ENCODE peak calls at places on chromosomes 1 and 21, in four cellular contexts. One of them, this sample, is unnamed.

GRCh38 chr1:61852693-61853060 is 110.4 kb downstream of the PATJ start:
- DNase-seq in MM.1S: no peak
- DNase-seq in GM23338: no peak
- DNase-seq in hepatocyte: no peak
- DNase-seq in this sample: no peak

GRCh38 chr1:53400761-53401379 is 58.3 kb upstream of the DMRTB1 start:
- DNase-seq in MM.1S: no peak
- DNase-seq in GM23338: no peak
- DNase-seq in hepatocyte: no peak
- DNase-seq in this sample: no peak

GRCh38 chr1:63480057-63480456 is 43.0 kb downstream of the ITGB3BP start:
- DNase-seq in MM.1S: no peak
- DNase-seq in GM23338: no peak
- DNase-seq in hepatocyte: no peak
- DNase-seq in this sample: no peak

GRCh38 chr1:8097908-8098307 is 71.8 kb upstream of the ERRFI1 start:
- DNase-seq in MM.1S: no peak
- DNase-seq in GM23338: no peak
- DNase-seq in hepatocyte: no peak
- DNase-seq in this sample: no peak

GRCh38 chr1:53546409-53547155 is 87.4 kb downstream of the DMRTB1 start:
- DNase-seq in MM.1S: no peak
- DNase-seq in GM23338: no peak
- DNase-seq in hepatocyte: no peak
- DNase-seq in this sample: no peak

GRCh38 chr1:222266223-222267215 is 281.4 kb downstream of the HHIPL2 start:
- DNase-seq in MM.1S: no peak
- DNase-seq in GM23338: peak
- DNase-seq in hepatocyte: no peak
- DNase-seq in this sample: peak

GRCh38 chr1:25952851-25953401 is 44.9 kb downstream of the PAFAH2 start:
- DNase-seq in MM.1S: no peak
- DNase-seq in GM23338: no peak
- DNase-seq in hepatocyte: no peak
- DNase-seq in this sample: no peak

GRCh38 chr1:226870323-226871046 is at the start of gene PSEN2:
- DNase-seq in MM.1S: peak
- DNase-seq in GM23338: peak
- DNase-seq in hepatocyte: peak
- DNase-seq in this sample: peak

GRCh38 chr1:230681599-230681998 is 32.3 kb downstream of the AGT start:
- DNase-seq in MM.1S: no peak
- DNase-seq in GM23338: no peak
- DNase-seq in hepatocyte: peak
- DNase-seq in this sample: peak

GRCh38 chr1:36349839-36350238 is 26.4 kb upstream of the EVA1B start:
- DNase-seq in MM.1S: no peak
- DNase-seq in GM23338: no peak
- DNase-seq in hepatocyte: no peak
- DNase-seq in this sample: peak

GRCh38 chr1:36355811-36356210 is 29.9 kb downstream of the STK40 start:
- DNase-seq in MM.1S: no peak
- DNase-seq in GM23338: peak
- DNase-seq in hepatocyte: no peak
- DNase-seq in this sample: no peak

GRCh38 chr21:35314896-35315582 is 265.9 kb upstream of the RUNX1 start:
- DNase-seq in MM.1S: no peak
- DNase-seq in GM23338: no peak
- DNase-seq in hepatocyte: no peak
- DNase-seq in this sample: no peak

GRCh38 chr1:107454786-107455185 is 313.9 kb downstream of the NTNG1 start:
- DNase-seq in MM.1S: no peak
- DNase-seq in GM23338: no peak
- DNase-seq in hepatocyte: no peak
- DNase-seq in this sample: peak

GRCh38 chr1:84847253-84848247 is 45.5 kb downstream of the LPAR3 start:
- DNase-seq in MM.1S: no peak
- DNase-seq in GM23338: no peak
- DNase-seq in hepatocyte: peak
- DNase-seq in this sample: peak

GRCh38 chr1:66350001-66350547 is 183.9 kb upstream of the SGIP1 start:
- DNase-seq in MM.1S: peak
- DNase-seq in GM23338: peak
- DNase-seq in hepatocyte: no peak
- DNase-seq in this sample: peak

GRCh38 chr1:20686878-20687725 is 25.9 kb upstream of the DDOST start:
- DNase-seq in MM.1S: no peak
- DNase-seq in GM23338: no peak
- DNase-seq in hepatocyte: no peak
- DNase-seq in this sample: no peak

GRCh38 chr1:225746361-225747179 is 31.1 kb upstream of the SRP9 start:
- DNase-seq in MM.1S: no peak
- DNase-seq in GM23338: peak
- DNase-seq in hepatocyte: peak
- DNase-seq in this sample: peak

GRCh38 chr21:33024278-33025103 is 1.2 kb upstream of the OLIG2 start:
- DNase-seq in MM.1S: no peak
- DNase-seq in GM23338: peak
- DNase-seq in hepatocyte: no peak
- DNase-seq in this sample: no peak

GRCh38 chr1:67947114-67947513 is 103.3 kb downstream of the DIRAS3 start:
- DNase-seq in MM.1S: peak
- DNase-seq in GM23338: no peak
- DNase-seq in hepatocyte: no peak
- DNase-seq in this sample: no peak

GRCh38 chr1:28776341-28776740 is 35.6 kb upstream of the OPRD1 start:
- DNase-seq in MM.1S: no peak
- DNase-seq in GM23338: no peak
- DNase-seq in hepatocyte: no peak
- DNase-seq in this sample: no peak

GRCh38 chr1:996851-997727 is 2.8 kb downstream of the HES4 start:
- DNase-seq in MM.1S: no peak
- DNase-seq in GM23338: peak
- DNase-seq in hepatocyte: peak
- DNase-seq in this sample: no peak

GRCh38 chr21:35485364-35485763 is 436.3 kb upstream of the RUNX1 start:
- DNase-seq in MM.1S: no peak
- DNase-seq in GM23338: no peak
- DNase-seq in hepatocyte: no peak
- DNase-seq in this sample: no peak

GRCh38 chr1:88141499-88142074 is 542.5 kb upstream of the PKN2 start:
- DNase-seq in MM.1S: peak
- DNase-seq in GM23338: no peak
- DNase-seq in hepatocyte: no peak
- DNase-seq in this sample: no peak

GRCh38 chr1:23799570-23800395 is 771 bp downstream of the GALE start:
- DNase-seq in MM.1S: no peak
- DNase-seq in GM23338: peak
- DNase-seq in hepatocyte: peak
- DNase-seq in this sample: peak

GRCh38 chr1:23217421-23218115 is at the start of gene HTR1D:
- DNase-seq in MM.1S: no peak
- DNase-seq in GM23338: peak
- DNase-seq in hepatocyte: peak
- DNase-seq in this sample: no peak

GRCh38 chr1:29239142-29239541 is 2.8 kb downstream of the PTPRU start:
- DNase-seq in MM.1S: no peak
- DNase-seq in GM23338: no peak
- DNase-seq in hepatocyte: peak
- DNase-seq in this sample: peak

GRCh38 chr1:234262007-234262753 is 111.1 kb upstream of the COA6 start:
- DNase-seq in MM.1S: no peak
- DNase-seq in GM23338: no peak
- DNase-seq in hepatocyte: no peak
- DNase-seq in this sample: peak

GRCh38 chr1:187654635-187655034 is 825.9 kb downstream of the PLA2G4A start:
- DNase-seq in MM.1S: no peak
- DNase-seq in GM23338: no peak
- DNase-seq in hepatocyte: no peak
- DNase-seq in this sample: peak

GRCh38 chr1:6248798-6249731 is 5.1 kb downstream of the HES3 start:
- DNase-seq in MM.1S: no peak
- DNase-seq in GM23338: peak
- DNase-seq in hepatocyte: peak
- DNase-seq in this sample: no peak

GRCh38 chr1:6248161-6248776 is 4.3 kb downstream of the HES3 start:
- DNase-seq in MM.1S: no peak
- DNase-seq in GM23338: no peak
- DNase-seq in hepatocyte: no peak
- DNase-seq in this sample: no peak

GRCh38 chr1:6251233-6251632 is 7.3 kb downstream of the HES3 start:
- DNase-seq in MM.1S: no peak
- DNase-seq in GM23338: no peak
- DNase-seq in hepatocyte: no peak
- DNase-seq in this sample: no peak

GRCh38 chr1:6251681-6252373 is 7.8 kb downstream of the HES3 start:
- DNase-seq in MM.1S: no peak
- DNase-seq in GM23338: no peak
- DNase-seq in hepatocyte: no peak
- DNase-seq in this sample: no peak

DNA sequence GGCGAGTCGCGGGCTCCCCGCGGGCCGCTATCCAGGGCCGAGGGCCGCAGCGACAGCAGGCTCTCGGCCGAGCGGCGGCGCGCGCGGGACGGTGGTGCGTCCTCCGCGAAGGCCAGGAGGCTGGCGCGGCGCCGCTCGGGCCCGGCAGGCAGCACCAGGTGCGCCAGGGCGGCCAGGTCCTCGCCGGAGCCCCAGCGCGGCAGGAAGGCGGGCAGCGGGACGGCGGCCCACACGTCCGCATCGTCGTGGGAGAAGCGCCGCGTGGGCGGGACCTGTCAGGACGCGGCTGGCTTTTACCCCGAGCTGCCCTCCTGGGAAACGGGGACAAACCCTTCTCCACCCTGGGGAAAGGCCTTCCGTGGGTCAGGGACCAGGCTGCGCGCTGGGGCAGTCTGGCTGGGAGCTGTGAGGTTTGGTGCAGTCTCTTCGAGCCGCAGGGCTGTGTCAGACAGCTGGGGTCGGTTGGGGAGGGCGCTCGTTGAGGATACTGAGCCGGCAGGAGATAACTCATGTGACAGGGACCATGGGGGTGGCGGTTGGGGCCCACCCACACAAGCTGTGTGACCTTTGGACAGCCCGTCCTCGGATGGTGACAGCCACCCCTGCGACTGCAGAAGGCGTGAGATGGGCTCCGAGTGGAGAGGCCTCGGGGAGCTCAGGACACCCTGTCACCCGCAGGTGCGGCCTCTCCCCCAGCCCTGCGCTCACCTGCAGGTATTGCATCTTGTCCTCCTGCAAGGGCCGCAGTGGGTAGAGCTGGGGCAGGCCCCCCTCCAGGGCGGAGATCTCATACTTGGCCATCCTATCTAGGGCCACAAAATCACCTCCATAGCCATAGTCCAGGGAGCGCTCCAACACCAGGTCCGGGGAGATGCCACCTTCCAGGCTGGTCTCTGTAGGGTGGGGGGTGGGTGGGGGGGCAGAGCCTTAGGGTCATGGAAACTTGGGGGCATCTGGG is 6.0 kb downstream of the HES3 start:
- DNase-seq in MM.1S: no peak
- DNase-seq in GM23338: peak
- DNase-seq in hepatocyte: peak
- DNase-seq in this sample: no peak
- TF ChIP-seq EZH2 in MM.1S: no peak
- TF ChIP-seq EZH2 in GM23338: peak
- TF ChIP-seq EZH2 in hepatocyte: no peak
- TF ChIP-seq EZH2 in this sample: no peak

DNA sequence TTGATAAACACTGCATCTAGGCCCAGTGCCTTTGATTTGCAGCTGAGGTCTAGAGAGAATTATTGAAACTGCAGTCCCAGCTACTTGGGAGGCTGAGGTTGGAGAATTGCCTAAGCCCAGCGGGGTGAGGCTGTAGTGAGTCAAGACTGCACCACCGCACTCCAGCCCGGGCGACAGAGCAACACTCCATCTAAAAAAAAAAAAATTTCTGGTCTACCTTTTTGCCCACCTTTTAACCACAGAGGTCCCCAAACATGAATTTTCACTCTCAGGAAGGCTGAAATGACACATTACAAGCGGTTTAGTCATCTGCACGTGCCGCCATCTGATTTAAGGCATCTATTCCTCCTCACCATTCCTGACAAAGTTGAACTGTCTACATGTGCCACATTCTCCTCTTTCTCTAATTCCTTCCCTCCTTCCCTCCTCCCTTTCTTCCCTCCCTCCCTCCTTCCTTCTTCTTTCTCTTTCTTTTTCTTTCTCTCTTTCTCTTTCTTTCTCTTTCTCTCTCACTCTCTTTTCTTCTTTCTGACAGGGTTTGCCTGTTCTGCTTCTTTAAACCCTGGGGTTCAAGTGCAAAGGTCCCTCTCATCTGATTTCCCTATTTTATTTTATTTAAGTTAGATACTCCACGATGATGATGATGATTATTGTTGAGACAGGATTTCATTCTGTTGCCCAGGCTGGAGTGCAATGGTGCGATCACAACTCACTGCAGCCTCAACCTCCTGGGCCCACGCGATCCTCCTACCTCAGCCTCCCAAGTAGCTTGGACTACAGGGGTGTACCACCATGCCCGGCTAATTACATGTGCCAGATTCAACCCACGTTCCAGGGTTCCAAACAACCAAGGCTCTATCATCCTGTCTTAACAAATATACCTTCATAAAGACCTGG is 3.0 kb upstream of the SOD1 start:
- DNase-seq in MM.1S: no peak
- DNase-seq in GM23338: no peak
- DNase-seq in hepatocyte: no peak
- DNase-seq in this sample: peak
- H3K27ac ChIP-seq in MM.1S: no peak
- H3K27ac ChIP-seq in GM23338: no peak
- H3K27ac ChIP-seq in hepatocyte: no peak
- H3K27ac ChIP-seq in this sample: no peak

GRCh38 chr1:156844638-156845037 is 14.3 kb downstream of the INSRR start:
- DNase-seq in MM.1S: no peak
- DNase-seq in GM23338: no peak
- DNase-seq in hepatocyte: no peak
- DNase-seq in this sample: no peak
- TF ChIP-seq EZH2 in MM.1S: no peak
- TF ChIP-seq EZH2 in GM23338: peak
- TF ChIP-seq EZH2 in hepatocyte: no peak
- TF ChIP-seq EZH2 in this sample: no peak

GRCh38 chr1:160670701-160671100 is 23.9 kb upstream of the SLAMF1 start:
- DNase-seq in MM.1S: no peak
- DNase-seq in GM23338: no peak
- DNase-seq in hepatocyte: no peak
- DNase-seq in this sample: no peak
- H3K27ac ChIP-seq in MM.1S: peak
- H3K27ac ChIP-seq in GM23338: peak
- H3K27ac ChIP-seq in hepatocyte: no peak
- H3K27ac ChIP-seq in this sample: no peak

GRCh38 chr1:156434976-156435550 is 65.5 kb downstream of the MEF2D start:
- DNase-seq in MM.1S: no peak
- DNase-seq in GM23338: peak
- DNase-seq in hepatocyte: no peak
- DNase-seq in this sample: no peak
- TF ChIP-seq EZH2 in MM.1S: no peak
- TF ChIP-seq EZH2 in GM23338: peak
- TF ChIP-seq EZH2 in hepatocyte: no peak
- TF ChIP-seq EZH2 in this sample: peak

GRCh38 chr1:101235241-101235695 is 1.6 kb upstream of the S1PR1 start:
- DNase-seq in MM.1S: no peak
- DNase-seq in GM23338: peak
- DNase-seq in hepatocyte: no peak
- DNase-seq in this sample: no peak
- H3K27ac ChIP-seq in MM.1S: no peak
- H3K27ac ChIP-seq in GM23338: no peak
- H3K27ac ChIP-seq in hepatocyte: no peak
- H3K27ac ChIP-seq in this sample: peak

This sample was measured in mammary epithelial cell.